ENCODE peak calls at places on chromosome 21, in nine cellular contexts. J is fibroblast of the conjunctiva; W is CD4-positive, alpha-beta memory T cell; P is H7; D is activated CD8-positive, alpha-beta memory T cell treated with anti-CD3 and anti-CD28 coated beads for 1 hour; Z is activated T-helper 1 cell treated with anti-CD3 and anti-CD28 coated beads, Interleukin-2, amount 50 U/mL, for 16 hours; V is MV-4-11; B is amniotic epithelial cell; U is glutamatergic neuron. G is an unnamed sample.

GRCh38 chr21:25338415-25338814 is 268.9 kb downstream of the MRPL39 start:
- DNase-seq in U (no peak), V (no peak), Z (no peak), D (no peak), J (no peak), W (no peak), B (no peak), P (no peak), G (no peak)

GRCh38 chr21:34693192-34693810 is 24.5 kb downstream of the CLIC6 start:
- DNase-seq in B (peak), D (no peak), Z (no peak), W (no peak), P (peak), U (peak), J (peak), V (peak), G (peak)

GRCh38 chr21:14862794-14863720 is 201.7 kb downstream of the NRIP1 start:
- DNase-seq in Z (no peak), P (no peak), B (peak), W (no peak), V (no peak), U (no peak), D (no peak), J (no peak), G (no peak)

GRCh38 chr21:42451941-42452340 is 44.1 kb downstream of the RSPH1 start:
- DNase-seq in Z (no peak), J (no peak), P (no peak), U (no peak), B (no peak), W (no peak), D (no peak), V (no peak), G (no peak)

GRCh38 chr21:44609193-44609592 is 2.7 kb upstream of the KRTAP10-8 start:
- DNase-seq in Z (no peak), B (no peak), P (no peak), J (no peak), V (no peak), W (no peak), U (no peak), D (no peak), G (no peak)

GRCh38 chr21:35614412-35614901 is 445.9 kb downstream of the SETD4 start:
- DNase-seq in Z (no peak), D (no peak), V (peak), U (no peak), P (no peak), J (no peak), W (no peak), B (peak), G (no peak)

GRCh38 chr21:16195476-16195875 is 465.7 kb downstream of the USP25 start:
- DNase-seq in W (no peak), P (no peak), U (no peak), D (no peak), J (peak), B (peak), Z (no peak), V (no peak), G (no peak)

GRCh38 chr21:41631564-41632461 is 123.9 kb upstream of the TMPRSS2 start:
- DNase-seq in Z (no peak), J (no peak), V (no peak), B (peak), U (no peak), D (no peak), P (no peak), W (no peak), G (no peak)

GRCh38 chr21:46160563-46161179 is 5.3 kb upstream of the FTCD start:
- DNase-seq in V (no peak), Z (no peak), P (peak), U (peak), D (no peak), B (no peak), W (no peak), J (no peak), G (no peak)

GRCh38 chr21:35370671-35371070 is 321.6 kb upstream of the RUNX1 start:
- DNase-seq in D (no peak), B (no peak), Z (no peak), U (no peak), J (no peak), W (no peak), P (no peak), V (no peak), G (no peak)

GRCh38 chr21:26743524-26743923 is 101.7 kb downstream of the ADAMTS1 start:
- DNase-seq in U (no peak), Z (no peak), J (no peak), D (no peak), P (no peak), B (no peak), W (no peak), V (no peak), G (no peak)

GRCh38 chr21:15164678-15165303 is 100.0 kb upstream of the NRIP1 start:
- DNase-seq in P (no peak), U (no peak), W (no peak), Z (no peak), D (no peak), J (no peak), V (peak), B (peak), G (no peak)

GRCh38 chr21:14767192-14767852 is 221.2 kb upstream of the SAMSN1 start:
- DNase-seq in P (no peak), W (no peak), B (no peak), U (no peak), D (no peak), V (no peak), Z (no peak), J (no peak), G (no peak)

GRCh38 chr21:41490330-41490729 is 17.6 kb downstream of the TMPRSS2 start:
- DNase-seq in B (no peak), Z (no peak), U (no peak), J (no peak), D (no peak), P (no peak), W (no peak), V (no peak), G (no peak)

GRCh38 chr21:17819878-17820232 is 699 bp upstream of the C21orf91 start:
- DNase-seq in B (no peak), V (peak), J (no peak), D (no peak), Z (no peak), U (peak), W (no peak), P (peak), G (no peak)

GRCh38 chr21:43812139-43812821 is 22.9 kb downstream of the RRP1 start:
- DNase-seq in D (no peak), Z (no peak), J (no peak), B (no peak), W (no peak), P (no peak), U (no peak), V (peak), G (no peak)

GRCh38 chr21:15731243-15731613 is 1.4 kb downstream of the USP25 start:
- DNase-seq in J (no peak), W (peak), U (no peak), P (no peak), B (no peak), V (no peak), D (no peak), Z (no peak), G (no peak)

GRCh38 chr21:38667466-38667865 is 138.3 kb upstream of the ETS2 start:
- DNase-seq in Z (no peak), D (no peak), U (no peak), V (peak), B (no peak), W (no peak), J (no peak), P (no peak), G (no peak)

GRCh38 chr21:46552865-46553379 is 52.0 kb downstream of the S100B start:
- DNase-seq in P (peak), W (no peak), D (no peak), U (no peak), J (no peak), Z (no peak), B (no peak), V (no peak), G (no peak)

GRCh38 chr21:44836666-44837471 is 19.0 kb upstream of the SUMO3 start:
- DNase-seq in W (no peak), J (no peak), P (peak), Z (no peak), U (peak), B (peak), V (peak), D (no peak), G (no peak)

GRCh38 chr21:44528634-44528995 is 11.4 kb downstream of the KRTAP10-1 start:
- DNase-seq in U (peak), B (no peak), Z (no peak), W (no peak), P (peak), D (no peak), V (no peak), J (no peak), G (peak)

GRCh38 chr21:43284238-43284637 is 115.4 kb downstream of the CRYAA start:
- DNase-seq in Z (no peak), V (no peak), W (no peak), B (no peak), D (no peak), U (no peak), P (no peak), J (no peak), G (no peak)

GRCh38 chr21:37136261-37136660 is 63.2 kb downstream of the TTC3 start:
- DNase-seq in W (no peak), B (no peak), Z (no peak), D (no peak), P (no peak), J (no peak), U (no peak), V (no peak), G (no peak)

GRCh38 chr21:46058339-46059145 is 39.4 kb upstream of the COL6A2 start:
- DNase-seq in W (no peak), B (no peak), D (no peak), P (peak), U (no peak), V (no peak), Z (no peak), J (no peak), G (no peak)

GRCh38 chr21:31683029-31683428 is 23.5 kb downstream of the SOD1 start:
- DNase-seq in Z (no peak), B (no peak), J (no peak), P (no peak), V (no peak), U (no peak), W (no peak), D (no peak), G (no peak)

GRCh38 chr21:45294509-45295291 is 7.0 kb upstream of the POFUT2 start:
- DNase-seq in U (no peak), D (no peak), B (peak), J (peak), W (no peak), P (peak), Z (no peak), V (no peak), G (no peak)

GRCh38 chr21:42644223-42645208 is 8.9 kb upstream of the PDE9A start:
- DNase-seq in V (no peak), J (peak), D (no peak), Z (no peak), B (no peak), W (no peak), U (no peak), P (no peak), G (no peak)

GRCh38 chr21:39915881-39916280 is 48.6 kb downstream of the PCP4 start:
- DNase-seq in D (no peak), U (no peak), J (no peak), B (no peak), V (no peak), Z (no peak), W (no peak), P (no peak), G (no peak)

GRCh38 chr21:42534361-42534900 is 20.8 kb downstream of the SLC37A1 start:
- DNase-seq in Z (no peak), J (no peak), W (no peak), P (no peak), V (peak), U (no peak), B (no peak), D (no peak), G (no peak)

GRCh38 chr21:17454315-17455027 is 58.4 kb upstream of the CXADR start:
- DNase-seq in U (peak), P (peak), Z (no peak), B (peak), J (peak), D (no peak), W (peak), V (peak), G (peak)

GRCh38 chr21:43343992-43344886 is 82.7 kb downstream of the SIK1 start:
- DNase-seq in W (no peak), U (no peak), D (no peak), J (no peak), V (no peak), B (no peak), Z (no peak), P (no peak), G (no peak)

GRCh38 chr21:42229676-42230075 is 10.7 kb downstream of the ABCG1 start:
- DNase-seq in J (no peak), W (no peak), D (no peak), V (no peak), U (no peak), B (no peak), P (no peak), Z (no peak), G (no peak)

GRCh38 chr21:26686278-26686677 is 113.2 kb upstream of the CYYR1 start:
- DNase-seq in Z (no peak), V (peak), U (no peak), J (no peak), D (no peak), P (peak), W (no peak), B (peak), G (peak)

GRCh38 chr21:29403291-29403690 is 104.6 kb downstream of the BACH1 start:
- DNase-seq in Z (no peak), U (no peak), P (no peak), J (no peak), V (no peak), W (no peak), D (no peak), B (peak), G (no peak)

GRCh38 chr21:44572959-44573583 is 458 bp upstream of the KRTAP10-4 start:
- DNase-seq in B (no peak), Z (no peak), V (no peak), J (no peak), W (no peak), U (no peak), D (no peak), P (peak), G (no peak)

G was measured in WTC11.